ENCODE peak calls at places on chromosomes 2 and 18, in five cellular contexts. Q is transverse colon, H is heart left ventricle, Z is adrenal gland, A is upper lobe of left lung. R is an unnamed sample. For H3K4me1, the result is how much of the 10 kb centered on the place peaks cover.

GRCh38 chr2:70978388-70979357 is at the start of gene ANKRD53:
- DNase-seq in Q (peak), A (peak), Z (peak), H (peak), R (peak)

GRCh38 chr2:11499081-11499743 is 33.3 kb upstream of the E2F6 start:
- DNase-seq in A (no peak), Z (no peak), H (no peak), Q (no peak), R (no peak)

GRCh38 chr2:224576098-224576715 is 9.0 kb downstream of the CUL3 start:
- DNase-seq in H (no peak), Q (no peak), A (no peak), Z (no peak), R (no peak)

GRCh38 chr2:217935245-217935879 is 67.4 kb downstream of the TNS1 start:
- DNase-seq in H (peak), Q (no peak), Z (no peak), A (no peak), R (no peak)

GRCh38 chr18:3690682-3691066 is 240.7 kb downstream of the TGIF1 start:
- DNase-seq in Z (no peak), A (no peak), Q (no peak), H (no peak), R (no peak)

GRCh38 chr2:222561817-222562424 is 94.0 kb downstream of the FARSB start:
- DNase-seq in A (no peak), Z (peak), H (no peak), Q (peak), R (peak)

GRCh38 chr2:202660796-202661195 is 26.0 kb downstream of the FAM117B start:
- DNase-seq in A (no peak), H (no peak), Z (peak), Q (no peak), R (no peak)

GRCh38 chr18:35917043-35917442 is 55.4 kb upstream of the RMP24 start:
- DNase-seq in Q (no peak), A (no peak), Z (no peak), H (no peak), R (no peak)

GRCh38 chr2:190126758-190127157 is 64.2 kb upstream of the MSTN start:
- DNase-seq in Q (no peak), A (no peak), Z (no peak), H (no peak), R (no peak)

DNA sequence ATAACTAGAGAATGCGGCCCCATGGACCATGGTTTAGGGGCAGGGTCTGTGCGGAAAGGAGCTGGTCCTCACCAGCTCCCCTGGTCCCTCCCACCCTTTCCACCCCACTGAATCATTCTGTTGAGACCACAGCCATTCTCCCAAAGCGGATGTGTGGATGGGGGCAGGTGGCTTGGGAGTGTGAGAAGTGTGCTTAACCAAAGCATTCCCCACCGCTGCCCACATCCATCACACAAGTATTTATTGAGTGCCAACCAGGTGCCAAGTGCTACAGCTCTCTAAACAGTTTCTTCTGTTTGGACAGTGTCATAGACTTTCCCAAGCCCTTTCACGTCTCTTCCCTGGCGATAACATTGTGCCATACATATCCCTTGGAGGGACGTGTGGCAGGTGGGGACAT is 19.6 kb downstream of the SPEG start:
- DNase-seq in Z (no peak), H (no peak), A (no peak), Q (no peak), R (no peak)
- H3K4me1 ChIP-seq in Z (under half), H (half or more), A (under half), Q (under half), R (under half)

GRCh38 chr2:105882920-105883319 is 138.2 kb downstream of the NCK2 start:
- DNase-seq in A (no peak), Z (no peak), H (no peak), Q (no peak), R (no peak)

GRCh38 chr2:105879106-105879797 is 134.5 kb downstream of the NCK2 start:
- DNase-seq in Q (peak), A (no peak), H (no peak), Z (no peak), R (peak)

GRCh38 chr2:105880637-105881036 is 135.9 kb downstream of the NCK2 start:
- DNase-seq in H (no peak), A (no peak), Z (no peak), Q (no peak), R (no peak)

GRCh38 chr2:105879798-105880300 is 135.1 kb downstream of the NCK2 start:
- DNase-seq in Q (no peak), H (no peak), A (no peak), Z (no peak), R (no peak)

DNA sequence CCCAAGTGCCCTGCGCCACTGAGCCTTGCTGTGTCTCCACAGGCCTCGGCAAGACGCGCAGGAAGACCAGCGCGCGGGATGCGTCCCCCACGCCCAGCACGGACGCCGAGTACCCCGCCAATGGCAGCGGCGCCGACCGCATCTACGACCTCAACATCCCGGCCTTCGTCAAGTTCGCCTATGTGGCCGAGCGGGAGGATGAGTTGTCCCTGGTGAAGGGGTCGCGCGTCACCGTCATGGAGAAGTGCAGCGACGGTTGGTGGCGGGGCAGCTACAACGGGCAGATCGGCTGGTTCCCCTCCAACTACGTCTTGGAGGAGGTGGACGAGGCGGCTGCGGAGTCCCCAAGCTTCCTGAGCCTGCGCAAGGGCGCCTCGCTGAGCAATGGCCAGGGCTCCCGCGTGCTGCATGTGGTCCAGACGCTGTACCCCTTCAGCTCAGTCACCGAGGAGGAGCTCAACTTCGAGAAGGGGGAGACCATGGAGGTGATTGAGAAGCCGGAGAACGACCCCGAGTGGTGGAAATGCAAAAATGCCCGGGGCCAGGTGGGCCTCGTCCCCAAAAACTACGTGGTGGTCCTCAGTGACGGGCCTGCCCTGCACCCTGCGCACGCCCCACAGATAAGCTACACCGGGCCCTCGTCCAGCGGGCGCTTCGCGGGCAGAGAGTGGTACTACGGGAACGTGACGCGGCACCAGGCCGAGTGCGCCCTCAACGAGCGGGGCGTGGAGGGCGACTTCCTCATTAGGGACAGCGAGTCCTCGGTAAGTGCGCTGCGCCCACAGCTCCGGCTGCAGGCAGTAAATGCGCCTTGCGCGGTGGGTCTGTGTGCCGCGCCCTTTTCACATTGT is 136.8 kb downstream of the NCK2 start:
- DNase-seq in Q (no peak), A (no peak), Z (no peak), H (no peak), R (no peak)
- H3K4me1 ChIP-seq in Q (under half), A (under half), Z (under half), H (half or more), R (under half)

GRCh38 chr2:39503277-39503676 is 66.2 kb upstream of the MAP4K3 start:
- DNase-seq in A (no peak), H (no peak), Q (no peak), Z (no peak), R (no peak)
- H3K4me1 ChIP-seq in A (under half), H (under half), Q (under half), Z (under half), R (under half)

GRCh38 chr2:159103411-159103810 is 135.0 kb downstream of the TANC1 start:
- DNase-seq in Z (peak), Q (no peak), A (no peak), H (no peak), R (no peak)
- H3K4me1 ChIP-seq in Z (under half), Q (under half), A (under half), H (half or more), R (under half)

DNA sequence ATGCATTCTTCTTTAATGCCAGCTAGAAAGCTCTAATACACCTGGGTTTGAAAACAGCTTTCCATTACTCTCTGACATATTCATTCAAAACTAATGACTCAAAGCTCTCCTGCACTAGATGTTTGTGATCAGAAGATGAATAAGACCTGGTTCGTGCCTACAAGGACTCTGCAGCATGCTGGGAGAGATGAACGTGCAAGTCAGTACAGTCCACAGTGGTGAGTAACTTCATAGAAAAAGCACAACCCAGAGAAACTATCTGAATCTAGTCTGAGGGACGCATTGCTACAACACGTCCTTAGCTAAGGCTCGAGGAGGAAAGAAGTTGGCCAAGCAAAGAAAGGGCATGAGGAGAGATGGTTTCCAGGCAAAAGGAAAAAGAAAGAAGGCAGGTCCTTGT is 234.3 kb downstream of the OSR1 start:
- DNase-seq in A (no peak), Q (no peak), H (no peak), Z (no peak), R (no peak)
- H3K4me1 ChIP-seq in A (under half), Q (under half), H (under half), Z (under half), R (under half)

GRCh38 chr2:236746833-236747232 is 177.2 kb downstream of the ACKR3 start:
- DNase-seq in A (no peak), Q (no peak), Z (no peak), H (no peak), R (no peak)

GRCh38 chr2:236742936-236743622 is 173.5 kb downstream of the ACKR3 start:
- DNase-seq in H (no peak), A (no peak), Q (no peak), Z (no peak), R (no peak)

GRCh38 chr2:236743623-236744280 is 174.1 kb downstream of the ACKR3 start:
- DNase-seq in Q (no peak), A (no peak), H (no peak), Z (no peak), R (no peak)

GRCh38 chr2:236745420-236746210 is 176.0 kb downstream of the ACKR3 start:
- DNase-seq in A (no peak), Q (no peak), Z (no peak), H (no peak), R (no peak)

GRCh38 chr2:236744316-236745105 is 174.9 kb downstream of the ACKR3 start:
- DNase-seq in Z (no peak), H (no peak), Q (no peak), A (no peak), R (no peak)
- H3K4me1 ChIP-seq in Z (under half), H (under half), Q (under half), A (under half), R (under half)

GRCh38 chr2:10385501-10385900 is 62.6 kb downstream of the ODC1 start:
- DNase-seq in A (no peak), H (no peak), Q (no peak), Z (no peak), R (no peak)

GRCh38 chr2:10387033-10387432 is 61.1 kb downstream of the ODC1 start:
- DNase-seq in H (no peak), Q (no peak), A (peak), Z (no peak), R (no peak)

GRCh38 chr2:10382313-10383061 is 65.6 kb downstream of the ODC1 start:
- DNase-seq in Z (no peak), Q (peak), A (peak), H (peak), R (peak)

GRCh38 chr2:10385933-10386773 is 62.0 kb downstream of the ODC1 start:
- DNase-seq in H (no peak), A (no peak), Q (no peak), Z (no peak), R (peak)

DNA sequence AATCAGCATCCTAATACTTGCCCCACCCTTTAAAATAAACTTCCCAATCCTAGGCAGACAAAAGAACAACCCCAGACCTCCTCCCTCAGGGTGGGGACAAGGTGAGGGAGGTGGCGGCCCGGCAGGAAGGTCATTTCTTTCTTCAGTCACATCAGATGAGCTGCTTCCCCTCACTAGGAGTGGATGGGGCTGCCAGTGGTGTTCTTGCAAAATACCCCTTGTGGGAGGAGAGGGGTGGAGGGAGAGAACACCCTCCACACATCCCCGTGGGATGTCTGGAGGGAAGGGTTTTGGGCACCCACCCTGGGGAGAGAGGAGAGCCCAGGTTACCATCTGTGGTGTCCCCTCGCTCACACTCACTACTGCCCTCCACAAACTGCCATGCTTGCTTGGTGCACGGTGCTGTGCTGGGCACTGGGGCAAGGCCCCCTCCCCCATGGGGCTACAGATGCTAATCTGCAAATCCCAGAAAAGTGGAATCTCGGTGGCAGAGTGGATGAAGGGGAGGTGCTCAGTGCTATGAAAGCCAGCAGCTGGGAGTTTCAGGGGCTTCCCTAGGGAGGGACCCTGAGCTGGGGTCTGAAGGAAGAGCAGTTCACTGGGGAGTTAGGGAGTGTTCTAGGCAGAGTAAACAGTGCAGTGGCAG is 63.9 kb downstream of the ODC1 start:
- DNase-seq in H (no peak), A (no peak), Z (no peak), Q (no peak), R (no peak)
- H3K4me1 ChIP-seq in H (half or more), A (half or more), Z (under half), Q (under half), R (under half)

DNA sequence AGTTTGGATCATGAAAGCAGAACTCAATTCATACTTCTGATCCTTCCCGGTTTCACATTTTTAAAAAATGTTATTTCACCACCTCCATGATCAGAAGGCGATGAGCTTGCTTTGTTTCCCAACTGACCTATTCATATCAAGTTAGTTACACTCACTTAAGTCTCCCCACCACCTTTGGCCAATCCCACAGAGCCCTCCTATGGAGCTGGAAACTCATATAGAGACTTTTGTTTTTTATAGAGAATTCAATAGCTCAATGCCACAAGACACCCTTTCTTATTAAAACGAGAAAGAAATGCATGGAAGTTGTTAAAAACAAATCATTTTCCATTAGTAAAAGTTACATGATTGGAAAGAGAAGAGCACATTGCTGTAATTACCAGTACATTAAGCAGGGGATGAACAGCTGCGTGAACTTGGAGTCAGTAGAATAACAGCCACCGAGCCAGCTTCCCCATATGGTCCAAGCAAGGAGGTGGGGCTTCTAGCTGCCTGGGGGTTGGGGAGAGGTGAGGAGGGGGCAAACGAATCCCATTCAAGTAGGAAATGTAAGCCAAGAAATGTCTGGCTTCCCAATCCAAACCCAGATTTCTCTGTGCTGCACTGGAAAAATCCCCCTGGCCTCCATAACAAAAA is 614.6 kb downstream of the IRS1 start:
- DNase-seq in Z (no peak), H (no peak), Q (no peak), A (no peak), R (no peak)
- H3K4me1 ChIP-seq in Z (under half), H (under half), Q (under half), A (under half), R (under half)

GRCh38 chr2:187529248-187529976 is 24.8 kb downstream of the TFPI start:
- DNase-seq in Z (no peak), H (no peak), A (no peak), Q (no peak), R (no peak)
- H3K4me1 ChIP-seq in Z (under half), H (under half), A (under half), Q (under half), R (under half)

R was measured in small intestine.